ENCODE peak calls at places on chromosomes 13 and 19, in nine cellular contexts. R, A, F, C, L, T, Y, I and Q are unnamed samples.

GRCh38 chr13:33167521-33167920 is 118.0 kb downstream of the STARD13 start:
- DNase-seq in R (no peak), A (no peak), F (no peak), C (no peak), L (no peak), T (no peak), Y (no peak), I (no peak), Q (no peak)

GRCh38 chr19:47760632-47760999 is 15.3 kb downstream of the NOP53 start:
- DNase-seq in R (no peak), A (no peak), F (no peak), C (no peak), L (no peak), T (no peak), Y (no peak), I (no peak), Q (no peak)

GRCh38 chr13:58680115-58680514 is 1048.6 kb downstream of the PCDH17 start:
- DNase-seq in R (no peak), A (no peak), F (no peak), C (no peak), L (no peak), T (no peak), Y (no peak), I (no peak), Q (no peak)

GRCh38 chr19:17932485-17933338 is at the start of gene CCDC124:
- DNase-seq in R (peak; percentile 53), A (peak; percentile 91), F (peak; percentile 93), C (peak; percentile 74), L (peak; percentile 89), T (peak; percentile 95), Y (peak; percentile 89), I (peak; percentile 90), Q (peak; percentile 68)

GRCh38 chr19:55255618-55256423 is 3.0 kb downstream of the PPP6R1 start:
- DNase-seq in R (no peak), A (no peak), F (no peak), C (no peak), L (peak; percentile 60), T (peak; percentile 79), Y (no peak), I (peak; percentile 46), Q (no peak)

GRCh38 chr13:49739498-49740187 is 48.4 kb upstream of the EBPL start:
- DNase-seq in R (no peak), A (no peak), F (no peak), C (no peak), L (no peak), T (no peak), Y (no peak), I (no peak), Q (no peak)

GRCh38 chr19:32489971-32490370 is 84.4 kb downstream of the DPY19L3 start:
- DNase-seq in R (no peak), A (no peak), F (no peak), C (no peak), L (peak; percentile 6), T (no peak), Y (no peak), I (no peak), Q (no peak)

GRCh38 chr19:17448190-17448967 is at the start of gene TMEM221:
- DNase-seq in R (no peak), A (no peak), F (no peak), C (no peak), L (no peak), T (peak; percentile 61), Y (no peak), I (peak; percentile 63), Q (no peak)

GRCh38 chr19:18364826-18365528 is 21.0 kb upstream of the GDF15 start:
- DNase-seq in R (peak; percentile 40), A (peak; percentile 99), F (peak; percentile 90), C (peak; percentile 95), L (peak; percentile 100), T (peak; percentile 77), Y (no peak), I (no peak), Q (peak; percentile 99)

GRCh38 chr13:31477961-31478360 is 261.4 kb upstream of the RXFP2 start:
- DNase-seq in R (no peak), A (peak; percentile 78), F (no peak), C (peak; percentile 27), L (peak; percentile 30), T (no peak), Y (no peak), I (no peak), Q (peak; percentile 39)

GRCh38 chr19:50190439-50190891 is 13.0 kb upstream of the MYH14 start:
- DNase-seq in R (no peak), A (no peak), F (peak; percentile 72), C (no peak), L (no peak), T (peak; percentile 78), Y (no peak), I (no peak), Q (no peak)

GRCh38 chr13:49444517-49445395 is 682 bp downstream of the SETDB2 start:
- DNase-seq in R (no peak), A (peak; percentile 57), F (peak; percentile 35), C (peak; percentile 58), L (peak; percentile 68), T (no peak), Y (no peak), I (peak; percentile 40), Q (no peak)

GRCh38 chr19:33089061-33089460 is 8.1 kb downstream of the GPATCH1 start:
- DNase-seq in R (no peak), A (no peak), F (no peak), C (no peak), L (no peak), T (no peak), Y (no peak), I (no peak), Q (no peak)

GRCh38 chr13:101977475-101977874 is 424.4 kb downstream of the FGF14 start:
- DNase-seq in R (no peak), A (no peak), F (no peak), C (no peak), L (no peak), T (no peak), Y (no peak), I (no peak), Q (no peak)

GRCh38 chr19:3534375-3535234 is 4.4 kb upstream of the TEKTIP1 start:
- DNase-seq in R (no peak), A (no peak), F (no peak), C (no peak), L (no peak), T (no peak), Y (no peak), I (no peak), Q (no peak)

GRCh38 chr19:7326105-7326877 is 22.4 kb upstream of the ARHGEF18 start:
- DNase-seq in R (no peak), A (peak; percentile 4), F (no peak), C (no peak), L (no peak), T (no peak), Y (no peak), I (peak; percentile 41), Q (no peak)

GRCh38 chr19:45600340-45600885 is 1.6 kb downstream of the GPR4 start:
- DNase-seq in R (no peak), A (no peak), F (no peak), C (no peak), L (no peak), T (no peak), Y (no peak), I (no peak), Q (no peak)

GRCh38 chr19:3075605-3076431 is 13.5 kb upstream of the TLE5 start:
- DNase-seq in R (no peak), A (no peak), F (peak; percentile 54), C (no peak), L (no peak), T (peak; percentile 67), Y (peak; percentile 81), I (peak; percentile 78), Q (no peak)

GRCh38 chr19:23273022-23273593 is 22.9 kb upstream of the ZNF724 start:
- DNase-seq in R (no peak), A (peak; percentile 22), F (no peak), C (no peak), L (no peak), T (no peak), Y (no peak), I (peak; percentile 10), Q (no peak)

GRCh38 chr19:14139944-14140343 is 3.6 kb upstream of the ASF1B start:
- DNase-seq in R (no peak), A (no peak), F (no peak), C (no peak), L (no peak), T (no peak), Y (no peak), I (no peak), Q (no peak)

GRCh38 chr19:34241513-34242337 is 12.6 kb upstream of the GARRE1 start:
- DNase-seq in R (no peak), A (no peak), F (no peak), C (no peak), L (no peak), T (peak; percentile 69), Y (no peak), I (peak; percentile 24), Q (no peak)

GRCh38 chr19:19546751-19547162 is 8.7 kb downstream of the CILP2 start:
- DNase-seq in R (no peak), A (no peak), F (no peak), C (no peak), L (no peak), T (no peak), Y (no peak), I (no peak), Q (no peak)

GRCh38 chr19:16587031-16588023 is 15.1 kb upstream of the SLC35E1 start:
- DNase-seq in R (no peak), A (peak; percentile 33), F (no peak), C (no peak), L (peak; percentile 67), T (peak; percentile 82), Y (no peak), I (peak; percentile 75), Q (no peak)

GRCh38 chr13:94031609-94032008 is 447.9 kb downstream of the DCT start:
- DNase-seq in R (no peak), A (no peak), F (no peak), C (no peak), L (peak; percentile 8), T (no peak), Y (no peak), I (no peak), Q (no peak)

GRCh38 chr19:32252333-32252669 is 93.1 kb upstream of the ZNF507 start:
- DNase-seq in R (no peak), A (no peak), F (no peak), C (no peak), L (no peak), T (no peak), Y (no peak), I (no peak), Q (no peak)

GRCh38 chr19:51195616-51196015 is 29.3 kb upstream of the CD33 start:
- DNase-seq in R (no peak), A (no peak), F (no peak), C (no peak), L (no peak), T (no peak), Y (no peak), I (no peak), Q (no peak)

GRCh38 chr19:55082023-55082851 is 6.6 kb downstream of the EPS8L1 start:
- DNase-seq in R (no peak), A (peak; percentile 41), F (no peak), C (no peak), L (peak; percentile 42), T (peak; percentile 71), Y (no peak), I (peak; percentile 51), Q (no peak)

GRCh38 chr13:27921961-27922910 is 2.4 kb downstream of the PDX1 start:
- DNase-seq in R (no peak), A (no peak), F (no peak), C (no peak), L (no peak), T (no peak), Y (no peak), I (no peak), Q (no peak)

GRCh38 chr13:48446454-48446853 is 33.5 kb upstream of the LPAR6 start:
- DNase-seq in R (no peak), A (peak; percentile 74), F (no peak), C (no peak), L (peak; percentile 84), T (no peak), Y (no peak), I (no peak), Q (peak; percentile 28)

GRCh38 chr13:44337581-44337980 is 36.0 kb upstream of the SERP2 start:
- DNase-seq in R (no peak), A (no peak), F (no peak), C (no peak), L (no peak), T (no peak), Y (no peak), I (no peak), Q (no peak)

GRCh38 chr19:16298334-16298733 is 26.3 kb upstream of the KLF2 start:
- DNase-seq in R (no peak), A (no peak), F (no peak), C (no peak), L (no peak), T (no peak), Y (no peak), I (no peak), Q (no peak)